ENCODE peak calls at places on chromosomes 5 and 9, in four cellular contexts. One of them, this sample, is unnamed.

GRCh38 chr9:116422119-116422979 is 264.8 kb upstream of the TRIM32 start:
- DNase-seq in ovary: no peak
- DNase-seq in uterus: no peak
- DNase-seq in body of pancreas: no peak
- DNase-seq in this sample: no peak

GRCh38 chr5:149473441-149473840 is 77.8 kb downstream of the CSNK1A1 start:
- DNase-seq in ovary: no peak
- DNase-seq in body of pancreas: no peak
- DNase-seq in uterus: no peak
- DNase-seq in this sample: no peak

GRCh38 chr5:72599519-72600400 is 92.5 kb upstream of the ZNF366 start:
- DNase-seq in ovary: no peak
- DNase-seq in uterus: no peak
- DNase-seq in body of pancreas: no peak
- DNase-seq in this sample: no peak

GRCh38 chr9:114969269-114969668 is 38.9 kb upstream of the TNFSF8 start:
- DNase-seq in uterus: no peak
- DNase-seq in body of pancreas: no peak
- DNase-seq in ovary: no peak
- DNase-seq in this sample: no peak

GRCh38 chr5:108655750-108656450 is 91.8 kb upstream of the FER start:
- DNase-seq in body of pancreas: no peak
- DNase-seq in ovary: no peak
- DNase-seq in uterus: no peak
- DNase-seq in this sample: peak

GRCh38 chr9:128829477-128830251 is at the start of gene SPOUT1:
- DNase-seq in ovary: peak
- DNase-seq in body of pancreas: peak
- DNase-seq in uterus: peak
- DNase-seq in this sample: peak

GRCh38 chr5:127492854-127493738 is 24.3 kb upstream of the PRRC1 start:
- DNase-seq in ovary: no peak
- DNase-seq in uterus: no peak
- DNase-seq in body of pancreas: no peak
- DNase-seq in this sample: no peak

GRCh38 chr9:126669108-126669507 is 55.4 kb downstream of the LMX1B start:
- DNase-seq in uterus: no peak
- DNase-seq in body of pancreas: no peak
- DNase-seq in ovary: no peak
- DNase-seq in this sample: no peak

GRCh38 chr9:82406714-82407113 is 418.1 kb downstream of the SPATA31D1 start:
- DNase-seq in ovary: no peak
- DNase-seq in body of pancreas: no peak
- DNase-seq in uterus: no peak
- DNase-seq in this sample: no peak

GRCh38 chr9:137221095-137221374 is 1.0 kb downstream of the RNF208 start:
- DNase-seq in ovary: no peak
- DNase-seq in uterus: no peak
- DNase-seq in body of pancreas: no peak
- DNase-seq in this sample: no peak

GRCh38 chr9:137222190-137223077 is at the start of gene RNF208:
- DNase-seq in ovary: no peak
- DNase-seq in uterus: no peak
- DNase-seq in body of pancreas: peak
- DNase-seq in this sample: no peak

GRCh38 chr9:137221477-137222111 is 446 bp downstream of the RNF208 start:
- DNase-seq in uterus: no peak
- DNase-seq in body of pancreas: peak
- DNase-seq in ovary: no peak
- DNase-seq in this sample: no peak

GRCh38 chr9:137224850-137225694 is at the start of gene CYSRT1:
- DNase-seq in uterus: no peak
- DNase-seq in ovary: no peak
- DNase-seq in body of pancreas: no peak
- DNase-seq in this sample: no peak

GRCh38 chr9:137223078-137224040 is 1.3 kb upstream of the RNF208 start:
- DNase-seq in body of pancreas: peak
- DNase-seq in uterus: peak
- DNase-seq in ovary: peak
- DNase-seq in this sample: peak
- TF ChIP-seq POLR2A in body of pancreas: peak
- TF ChIP-seq POLR2A in uterus: peak
- TF ChIP-seq POLR2A in ovary: peak
- TF ChIP-seq POLR2A in this sample: peak

DNA sequence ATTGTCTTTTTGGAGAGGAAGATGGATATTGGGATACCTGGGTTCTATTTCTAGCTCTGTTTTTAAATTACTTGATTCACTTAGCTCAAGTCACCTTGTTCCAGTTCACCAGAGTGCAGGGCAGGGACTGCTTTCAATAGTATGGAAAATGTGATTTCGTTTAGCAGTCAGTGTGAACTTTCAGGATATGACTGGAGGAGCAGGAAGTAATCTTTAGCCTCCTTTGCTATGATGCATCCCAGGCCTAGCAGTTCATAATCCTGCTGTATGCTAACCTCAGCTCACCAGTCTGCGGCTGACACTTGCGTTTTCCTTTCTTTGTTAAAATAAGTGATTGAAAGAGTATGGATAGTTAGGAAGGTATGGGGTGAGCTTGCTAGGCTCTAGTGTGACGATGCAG is 169.7 kb downstream of the ARHGAP26 start:
- DNase-seq in ovary: no peak
- DNase-seq in body of pancreas: no peak
- DNase-seq in uterus: no peak
- DNase-seq in this sample: no peak
- TF ChIP-seq POLR2A in ovary: no peak
- TF ChIP-seq POLR2A in body of pancreas: no peak
- TF ChIP-seq POLR2A in uterus: no peak
- TF ChIP-seq POLR2A in this sample: no peak

GRCh38 chr5:68171101-68171558 is 44.4 kb upstream of the PIK3R1 start:
- DNase-seq in uterus: peak
- DNase-seq in ovary: peak
- DNase-seq in body of pancreas: no peak
- DNase-seq in this sample: no peak
- TF ChIP-seq POLR2A in uterus: no peak
- TF ChIP-seq POLR2A in ovary: no peak
- TF ChIP-seq POLR2A in body of pancreas: no peak
- TF ChIP-seq POLR2A in this sample: no peak

GRCh38 chr5:176416123-176416924 is at the start of gene CLTB:
- DNase-seq in body of pancreas: peak
- DNase-seq in ovary: peak
- DNase-seq in uterus: peak
- DNase-seq in this sample: peak
- TF ChIP-seq POLR2A in body of pancreas: peak
- TF ChIP-seq POLR2A in ovary: peak
- TF ChIP-seq POLR2A in uterus: peak
- TF ChIP-seq POLR2A in this sample: peak

GRCh38 chr5:151181818-151182217 is 24.2 kb upstream of the ANXA6 start:
- DNase-seq in ovary: no peak
- DNase-seq in uterus: no peak
- DNase-seq in body of pancreas: no peak
- DNase-seq in this sample: no peak

GRCh38 chr5:151178779-151179488 is 21.4 kb upstream of the ANXA6 start:
- DNase-seq in body of pancreas: no peak
- DNase-seq in ovary: no peak
- DNase-seq in uterus: no peak
- DNase-seq in this sample: no peak

GRCh38 chr5:151180291-151180690 is 22.7 kb upstream of the ANXA6 start:
- DNase-seq in ovary: no peak
- DNase-seq in body of pancreas: no peak
- DNase-seq in uterus: peak
- DNase-seq in this sample: no peak

GRCh38 chr5:151178372-151178771 is 20.8 kb upstream of the ANXA6 start:
- DNase-seq in body of pancreas: no peak
- DNase-seq in uterus: peak
- DNase-seq in ovary: no peak
- DNase-seq in this sample: no peak

GRCh38 chr5:151179489-151179840 is 21.9 kb upstream of the ANXA6 start:
- DNase-seq in uterus: no peak
- DNase-seq in body of pancreas: no peak
- DNase-seq in ovary: no peak
- DNase-seq in this sample: no peak
- TF ChIP-seq POLR2A in uterus: no peak
- TF ChIP-seq POLR2A in body of pancreas: no peak
- TF ChIP-seq POLR2A in ovary: no peak
- TF ChIP-seq POLR2A in this sample: no peak

DNA sequence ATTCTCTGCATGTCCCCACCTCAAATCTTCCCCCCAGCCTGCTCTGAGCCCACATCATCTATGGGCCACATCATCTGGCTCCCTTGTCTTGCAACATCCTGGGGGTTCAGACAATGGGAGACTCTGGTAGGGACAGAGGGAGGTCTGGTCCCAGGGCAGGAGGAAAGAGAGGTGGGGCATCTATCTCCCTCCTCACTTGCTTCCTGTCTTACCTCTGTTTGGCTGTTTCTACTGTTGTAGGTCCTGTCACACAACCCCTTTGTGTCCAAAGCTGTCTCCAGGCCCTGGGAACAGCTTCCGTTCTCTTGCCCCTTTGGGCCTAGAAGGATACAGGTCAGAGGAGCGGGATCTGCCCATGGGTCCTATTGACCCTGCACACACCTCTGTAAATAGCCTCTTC is 227.2 kb downstream of the NSG2 start:
- DNase-seq in uterus: no peak
- DNase-seq in ovary: no peak
- DNase-seq in body of pancreas: no peak
- DNase-seq in this sample: no peak
- TF ChIP-seq POLR2A in uterus: no peak
- TF ChIP-seq POLR2A in ovary: no peak
- TF ChIP-seq POLR2A in body of pancreas: no peak
- TF ChIP-seq POLR2A in this sample: no peak

GRCh38 chr5:109689740-109690455 is at the start of gene MAN2A1:
- DNase-seq in body of pancreas: peak
- DNase-seq in ovary: peak
- DNase-seq in uterus: peak
- DNase-seq in this sample: peak
- TF ChIP-seq POLR2A in body of pancreas: peak
- TF ChIP-seq POLR2A in ovary: peak
- TF ChIP-seq POLR2A in uterus: peak
- TF ChIP-seq POLR2A in this sample: peak

DNA sequence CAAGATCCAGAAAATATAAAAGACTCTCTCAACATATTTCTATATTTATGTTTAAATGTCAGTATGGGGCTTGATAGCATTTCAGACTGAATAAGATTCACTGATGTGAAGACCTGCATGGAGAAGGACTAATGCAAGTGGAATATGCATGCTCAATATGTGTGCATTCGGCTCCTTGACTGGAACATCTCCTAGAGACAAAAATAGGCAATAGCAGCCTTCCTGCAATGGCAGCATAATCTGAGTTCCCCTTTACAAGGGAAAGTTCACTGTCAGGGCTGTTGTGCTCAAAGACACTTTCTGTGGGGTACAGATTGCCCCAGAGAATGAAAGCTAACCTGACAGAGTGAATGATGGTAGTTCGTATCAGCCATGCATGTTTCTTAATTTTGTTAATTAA is 42.4 kb downstream of the STARD4 start:
- DNase-seq in ovary: no peak
- DNase-seq in uterus: no peak
- DNase-seq in body of pancreas: no peak
- DNase-seq in this sample: no peak
- TF ChIP-seq POLR2A in ovary: no peak
- TF ChIP-seq POLR2A in uterus: no peak
- TF ChIP-seq POLR2A in body of pancreas: no peak
- TF ChIP-seq POLR2A in this sample: no peak

This sample was measured in H54.